ENCODE peak calls at places on chromosomes 3 and 15, in ten cellular contexts. One of them, this sample, is unnamed.

GRCh38 chr3:101848326-101848725 is 988 bp upstream of the NFKBIZ start:
- DNase-seq in hepatic stellate cell: no peak
- DNase-seq in ovary: no peak
- DNase-seq in trophoblast cell: no peak
- DNase-seq in HS-27A: no peak
- DNase-seq in cardiac fibroblast: no peak
- DNase-seq in EL: no peak
- DNase-seq in hippocampal formation: no peak
- DNase-seq in Ammon's horn: no peak
- DNase-seq in GM23338: no peak
- DNase-seq in this sample: no peak

GRCh38 chr3:54954516-54954915 is 26.7 kb upstream of the LRTM1 start:
- DNase-seq in hepatic stellate cell: no peak
- DNase-seq in ovary: no peak
- DNase-seq in trophoblast cell: peak
- DNase-seq in HS-27A: no peak
- DNase-seq in cardiac fibroblast: no peak
- DNase-seq in EL: peak
- DNase-seq in hippocampal formation: no peak
- DNase-seq in Ammon's horn: no peak
- DNase-seq in GM23338: peak
- DNase-seq in this sample: no peak

GRCh38 chr3:138935864-138936762 is 10.8 kb downstream of the FOXL2 start:
- DNase-seq in hepatic stellate cell: peak
- DNase-seq in ovary: peak
- DNase-seq in trophoblast cell: no peak
- DNase-seq in HS-27A: no peak
- DNase-seq in cardiac fibroblast: peak
- DNase-seq in EL: peak
- DNase-seq in hippocampal formation: peak
- DNase-seq in Ammon's horn: peak
- DNase-seq in GM23338: peak
- DNase-seq in this sample: peak

GRCh38 chr15:86164222-86164898 is 84.7 kb downstream of the AGBL1 start:
- DNase-seq in hepatic stellate cell: no peak
- DNase-seq in ovary: no peak
- DNase-seq in trophoblast cell: no peak
- DNase-seq in HS-27A: no peak
- DNase-seq in cardiac fibroblast: no peak
- DNase-seq in EL: no peak
- DNase-seq in hippocampal formation: no peak
- DNase-seq in Ammon's horn: no peak
- DNase-seq in GM23338: no peak
- DNase-seq in this sample: no peak

GRCh38 chr3:13539285-13539625 is 9.7 kb upstream of the FBLN2 start:
- DNase-seq in hepatic stellate cell: no peak
- DNase-seq in ovary: no peak
- DNase-seq in trophoblast cell: peak
- DNase-seq in HS-27A: no peak
- DNase-seq in cardiac fibroblast: no peak
- DNase-seq in EL: peak
- DNase-seq in hippocampal formation: no peak
- DNase-seq in Ammon's horn: no peak
- DNase-seq in GM23338: no peak
- DNase-seq in this sample: peak

GRCh38 chr3:9911863-9912262 is 5.0 kb upstream of the IL17RC start:
- DNase-seq in hepatic stellate cell: no peak
- DNase-seq in ovary: no peak
- DNase-seq in trophoblast cell: no peak
- DNase-seq in HS-27A: no peak
- DNase-seq in cardiac fibroblast: no peak
- DNase-seq in EL: no peak
- DNase-seq in hippocampal formation: no peak
- DNase-seq in Ammon's horn: no peak
- DNase-seq in GM23338: no peak
- DNase-seq in this sample: no peak

GRCh38 chr3:25826510-25826909 is 36.6 kb downstream of the OXSM start:
- DNase-seq in hepatic stellate cell: no peak
- DNase-seq in ovary: no peak
- DNase-seq in trophoblast cell: no peak
- DNase-seq in HS-27A: no peak
- DNase-seq in cardiac fibroblast: no peak
- DNase-seq in EL: no peak
- DNase-seq in hippocampal formation: no peak
- DNase-seq in Ammon's horn: no peak
- DNase-seq in GM23338: no peak
- DNase-seq in this sample: no peak

GRCh38 chr3:29481249-29481648 is 200.4 kb downstream of the RBMS3 start:
- DNase-seq in hepatic stellate cell: no peak
- DNase-seq in ovary: no peak
- DNase-seq in trophoblast cell: no peak
- DNase-seq in HS-27A: no peak
- DNase-seq in cardiac fibroblast: no peak
- DNase-seq in EL: no peak
- DNase-seq in hippocampal formation: no peak
- DNase-seq in Ammon's horn: no peak
- DNase-seq in GM23338: no peak
- DNase-seq in this sample: no peak

GRCh38 chr3:171936231-171936841 is 93.2 kb downstream of the TMEM212 start:
- DNase-seq in hepatic stellate cell: peak
- DNase-seq in ovary: no peak
- DNase-seq in trophoblast cell: peak
- DNase-seq in HS-27A: no peak
- DNase-seq in cardiac fibroblast: peak
- DNase-seq in EL: peak
- DNase-seq in hippocampal formation: no peak
- DNase-seq in Ammon's horn: no peak
- DNase-seq in GM23338: no peak
- DNase-seq in this sample: peak

GRCh38 chr3:173586176-173586575 is 188.6 kb downstream of the NLGN1 start:
- DNase-seq in hepatic stellate cell: no peak
- DNase-seq in ovary: no peak
- DNase-seq in trophoblast cell: no peak
- DNase-seq in HS-27A: no peak
- DNase-seq in cardiac fibroblast: no peak
- DNase-seq in EL: peak
- DNase-seq in hippocampal formation: no peak
- DNase-seq in Ammon's horn: no peak
- DNase-seq in GM23338: no peak
- DNase-seq in this sample: peak

GRCh38 chr3:105806361-105806760 is 62.5 kb downstream of the CBLB start:
- DNase-seq in hepatic stellate cell: no peak
- DNase-seq in ovary: no peak
- DNase-seq in trophoblast cell: no peak
- DNase-seq in HS-27A: peak
- DNase-seq in cardiac fibroblast: peak
- DNase-seq in EL: peak
- DNase-seq in hippocampal formation: no peak
- DNase-seq in Ammon's horn: no peak
- DNase-seq in GM23338: no peak
- DNase-seq in this sample: peak

GRCh38 chr15:74924525-74924924 is 13.3 kb downstream of the COX5A start:
- DNase-seq in hepatic stellate cell: no peak
- DNase-seq in ovary: no peak
- DNase-seq in trophoblast cell: no peak
- DNase-seq in HS-27A: no peak
- DNase-seq in cardiac fibroblast: no peak
- DNase-seq in EL: no peak
- DNase-seq in hippocampal formation: no peak
- DNase-seq in Ammon's horn: no peak
- DNase-seq in GM23338: no peak
- DNase-seq in this sample: no peak

GRCh38 chr3:48607519-48607918 is 1.9 kb downstream of the UQCRC1 start:
- DNase-seq in hepatic stellate cell: no peak
- DNase-seq in ovary: no peak
- DNase-seq in trophoblast cell: no peak
- DNase-seq in HS-27A: no peak
- DNase-seq in cardiac fibroblast: no peak
- DNase-seq in EL: no peak
- DNase-seq in hippocampal formation: no peak
- DNase-seq in Ammon's horn: no peak
- DNase-seq in GM23338: no peak
- DNase-seq in this sample: no peak

GRCh38 chr3:150495149-150495548 is 51.1 kb downstream of the SERP1 start:
- DNase-seq in hepatic stellate cell: no peak
- DNase-seq in ovary: no peak
- DNase-seq in trophoblast cell: no peak
- DNase-seq in HS-27A: no peak
- DNase-seq in cardiac fibroblast: no peak
- DNase-seq in EL: peak
- DNase-seq in hippocampal formation: peak
- DNase-seq in Ammon's horn: peak
- DNase-seq in GM23338: no peak
- DNase-seq in this sample: no peak

GRCh38 chr15:59997070-59997701 is 6.9 kb upstream of the FOXB1 start:
- DNase-seq in hepatic stellate cell: no peak
- DNase-seq in ovary: no peak
- DNase-seq in trophoblast cell: peak
- DNase-seq in HS-27A: no peak
- DNase-seq in cardiac fibroblast: no peak
- DNase-seq in EL: no peak
- DNase-seq in hippocampal formation: no peak
- DNase-seq in Ammon's horn: no peak
- DNase-seq in GM23338: peak
- DNase-seq in this sample: no peak

GRCh38 chr3:153273767-153274443 is 111.9 kb downstream of the RAP2B start:
- DNase-seq in hepatic stellate cell: peak
- DNase-seq in ovary: no peak
- DNase-seq in trophoblast cell: no peak
- DNase-seq in HS-27A: no peak
- DNase-seq in cardiac fibroblast: peak
- DNase-seq in EL: peak
- DNase-seq in hippocampal formation: no peak
- DNase-seq in Ammon's horn: peak
- DNase-seq in GM23338: no peak
- DNase-seq in this sample: peak

GRCh38 chr3:48989126-48989795 is 780 bp upstream of the P4HTM start:
- DNase-seq in hepatic stellate cell: no peak
- DNase-seq in ovary: peak
- DNase-seq in trophoblast cell: no peak
- DNase-seq in HS-27A: no peak
- DNase-seq in cardiac fibroblast: no peak
- DNase-seq in EL: no peak
- DNase-seq in hippocampal formation: no peak
- DNase-seq in Ammon's horn: no peak
- DNase-seq in GM23338: no peak
- DNase-seq in this sample: no peak